ENCODE peak calls at places on chromosomes 12 and 14, in four cellular contexts. One of them, this sample, is unnamed.

GRCh38 chr14:95125951-95126350 is 31.4 kb downstream of the DICER1 start:
- DNase-seq in HFF-Myc: no peak
- DNase-seq in K562: no peak
- DNase-seq in AG09309: no peak
- DNase-seq in this sample: no peak

GRCh38 chr14:104942586-104942985 is 17.9 kb downstream of the PLD4 start:
- DNase-seq in HFF-Myc: no peak
- DNase-seq in K562: no peak
- DNase-seq in AG09309: no peak
- DNase-seq in this sample: no peak

GRCh38 chr14:66359500-66359899 is 126.7 kb upstream of the CCDC196 start:
- DNase-seq in HFF-Myc: peak
- DNase-seq in K562: peak
- DNase-seq in AG09309: no peak
- DNase-seq in this sample: peak

GRCh38 chr12:13195848-13196301 is 651 bp upstream of the EMP1 start:
- DNase-seq in HFF-Myc: no peak
- DNase-seq in K562: no peak
- DNase-seq in AG09309: no peak
- DNase-seq in this sample: no peak

GRCh38 chr12:130139971-130140547 is 22.2 kb upstream of the FZD10 start:
- DNase-seq in HFF-Myc: no peak
- DNase-seq in K562: no peak
- DNase-seq in AG09309: no peak
- DNase-seq in this sample: no peak

GRCh38 chr12:117047810-117048584 is 51.2 kb downstream of the TESC start:
- DNase-seq in HFF-Myc: no peak
- DNase-seq in K562: no peak
- DNase-seq in AG09309: no peak
- DNase-seq in this sample: no peak

GRCh38 chr14:53391156-53391555 is 238.0 kb upstream of the DDHD1 start:
- DNase-seq in HFF-Myc: peak
- DNase-seq in K562: no peak
- DNase-seq in AG09309: no peak
- DNase-seq in this sample: no peak

GRCh38 chr12:42468341-42468821 is 121.2 kb downstream of the PRICKLE1 start:
- DNase-seq in HFF-Myc: no peak
- DNase-seq in K562: no peak
- DNase-seq in AG09309: no peak
- DNase-seq in this sample: no peak

GRCh38 chr14:73462815-73463214 is 4.5 kb upstream of the NUMB start:
- DNase-seq in HFF-Myc: no peak
- DNase-seq in K562: peak
- DNase-seq in AG09309: no peak
- DNase-seq in this sample: no peak

GRCh38 chr14:50039734-50040400 is 76.5 kb downstream of the VCPKMT start:
- DNase-seq in HFF-Myc: no peak
- DNase-seq in K562: no peak
- DNase-seq in AG09309: peak
- DNase-seq in this sample: no peak

GRCh38 chr12:40622246-40622838 is 69.9 kb upstream of the CNTN1 start:
- DNase-seq in HFF-Myc: no peak
- DNase-seq in K562: peak
- DNase-seq in AG09309: no peak
- DNase-seq in this sample: peak

GRCh38 chr12:92075425-92075891 is 70.2 kb downstream of the BTG1 start:
- DNase-seq in HFF-Myc: no peak
- DNase-seq in K562: peak
- DNase-seq in AG09309: peak
- DNase-seq in this sample: peak

DNA sequence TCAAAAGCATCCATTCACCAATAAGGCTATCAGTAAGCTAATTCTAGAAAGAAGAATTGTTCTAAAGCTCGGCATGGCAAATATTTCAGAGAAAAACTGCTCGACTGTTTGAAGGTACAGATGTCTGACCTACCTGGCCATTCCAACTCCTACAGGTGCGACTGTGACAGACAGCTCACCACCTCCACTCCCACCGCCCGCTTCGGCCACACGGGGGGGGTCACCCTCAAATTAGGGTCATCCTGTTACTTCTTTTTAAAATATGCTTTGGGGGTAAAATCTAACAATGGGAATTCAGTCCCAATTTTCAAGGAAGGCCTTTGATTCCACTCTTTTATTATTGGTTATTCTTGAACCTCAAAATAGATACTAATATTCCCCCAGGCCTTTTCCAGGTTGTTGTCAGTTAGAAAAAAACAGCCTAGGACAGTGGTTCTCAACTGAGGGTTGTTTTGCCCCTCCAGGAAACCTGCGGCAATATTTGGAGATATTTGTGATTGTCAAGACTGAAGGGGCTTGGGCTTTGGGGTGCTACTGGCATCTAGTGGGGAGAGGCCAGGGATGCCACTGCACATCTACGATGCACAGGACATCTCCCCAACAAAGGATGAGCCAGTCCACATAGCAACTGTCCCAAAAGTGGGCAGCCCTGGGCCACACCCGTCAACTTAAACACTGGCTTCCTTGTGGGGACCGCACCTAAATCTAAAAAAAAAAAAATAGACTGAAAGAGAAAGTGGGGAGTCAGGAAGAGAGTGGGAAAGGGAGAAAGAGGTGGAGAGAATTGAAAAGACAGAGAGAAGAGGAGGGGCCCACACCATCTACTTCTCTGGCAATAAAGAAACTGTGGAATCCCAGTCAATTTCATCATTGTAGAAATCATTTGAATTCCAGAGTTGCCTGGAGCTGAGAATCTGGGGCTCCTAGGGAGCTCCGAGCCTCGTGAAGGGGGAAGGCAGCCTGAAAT is 81.0 kb downstream of the BCL11B start:
- DNase-seq in HFF-Myc: no peak
- DNase-seq in K562: no peak
- DNase-seq in AG09309: no peak
- DNase-seq in this sample: no peak
- H3K4me3 ChIP-seq in HFF-Myc: no peak
- H3K4me3 ChIP-seq in K562: no peak
- H3K4me3 ChIP-seq in AG09309: no peak
- H3K4me3 ChIP-seq in this sample: no peak

DNA sequence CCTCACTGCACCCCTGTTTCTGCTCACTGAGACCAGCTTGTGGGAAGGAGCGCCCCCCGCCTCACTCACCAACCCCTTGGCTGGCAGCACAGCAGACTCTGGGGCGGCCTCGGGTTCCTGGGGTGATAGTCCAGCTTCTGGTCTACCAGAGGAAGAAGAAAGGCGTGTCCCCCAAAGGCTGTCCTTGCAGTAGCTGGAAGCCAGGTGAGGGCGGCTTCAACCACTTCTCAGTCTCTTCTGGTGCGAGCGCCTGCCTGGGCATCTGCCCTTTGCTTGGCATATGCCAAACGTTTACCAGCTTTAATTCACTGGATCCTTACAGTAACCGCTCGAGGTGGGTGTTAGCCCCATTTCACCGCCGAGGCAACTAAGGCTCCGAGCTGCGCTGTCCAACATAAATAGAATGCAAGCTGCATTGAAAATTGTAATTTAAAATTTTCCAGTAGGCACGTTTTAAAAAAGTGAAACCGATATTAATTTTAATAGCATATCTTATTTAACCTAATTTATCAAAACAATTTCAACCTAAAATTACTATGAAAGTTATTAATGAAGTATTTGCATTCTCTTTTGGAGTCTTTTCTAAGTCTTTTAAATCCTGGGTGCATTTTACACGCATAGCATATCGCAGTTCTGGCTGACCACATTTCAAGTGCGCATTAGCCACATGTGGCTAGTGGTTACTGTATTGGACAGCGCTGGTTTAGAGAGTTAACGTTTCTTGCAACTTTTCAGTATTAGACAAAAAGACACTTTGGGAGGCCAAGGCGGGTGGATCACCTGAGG is 872 bp downstream of the FAM177A1 start:
- DNase-seq in HFF-Myc: no peak
- DNase-seq in K562: no peak
- DNase-seq in AG09309: no peak
- DNase-seq in this sample: no peak
- TF ChIP-seq CTCF in HFF-Myc: no peak
- TF ChIP-seq CTCF in K562: no peak
- TF ChIP-seq CTCF in AG09309: no peak
- TF ChIP-seq CTCF in this sample: no peak

GRCh38 chr12:113260636-113261300 is 39.5 kb downstream of the TPCN1 start:
- DNase-seq in HFF-Myc: no peak
- DNase-seq in K562: no peak
- DNase-seq in AG09309: no peak
- DNase-seq in this sample: no peak

GRCh38 chr12:113260127-113260526 is 38.9 kb downstream of the TPCN1 start:
- DNase-seq in HFF-Myc: no peak
- DNase-seq in K562: no peak
- DNase-seq in AG09309: no peak
- DNase-seq in this sample: no peak

GRCh38 chr12:113263431-113263963 is 42.2 kb downstream of the TPCN1 start:
- DNase-seq in HFF-Myc: no peak
- DNase-seq in K562: no peak
- DNase-seq in AG09309: no peak
- DNase-seq in this sample: no peak

GRCh38 chr12:113262710-113263109 is 41.4 kb downstream of the TPCN1 start:
- DNase-seq in HFF-Myc: no peak
- DNase-seq in K562: no peak
- DNase-seq in AG09309: peak
- DNase-seq in this sample: no peak

DNA sequence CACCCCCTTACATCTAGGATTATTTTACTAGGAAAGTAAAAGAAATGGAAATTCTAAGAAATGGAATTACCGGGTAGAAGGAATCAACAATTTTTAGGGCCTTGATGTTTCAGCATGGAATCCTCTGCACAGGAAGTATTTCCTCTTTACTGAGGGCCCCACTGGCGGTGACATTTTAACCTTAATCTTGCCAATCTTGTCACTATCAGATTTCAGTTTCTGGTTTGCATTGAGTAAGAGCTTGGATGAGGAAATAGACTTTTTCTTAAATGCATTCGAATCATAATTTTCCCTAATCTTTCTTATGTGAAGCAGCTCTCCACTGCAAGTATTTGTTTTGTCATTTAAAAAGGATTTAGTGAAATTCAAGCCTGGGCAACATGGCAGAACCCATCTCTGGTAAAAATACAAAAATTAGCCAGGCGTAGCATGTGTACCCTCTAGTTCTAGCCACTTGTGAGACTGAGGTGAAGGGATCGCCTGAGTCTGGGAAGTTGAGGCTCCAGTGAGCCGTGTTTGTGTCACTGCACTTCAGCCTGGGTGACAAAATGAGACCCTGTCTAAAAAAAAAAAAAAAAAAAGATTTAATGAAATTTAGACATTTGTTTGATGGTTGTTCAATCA is 40.7 kb downstream of the TPCN1 start:
- DNase-seq in HFF-Myc: no peak
- DNase-seq in K562: no peak
- DNase-seq in AG09309: no peak
- DNase-seq in this sample: no peak
- H3K4me3 ChIP-seq in HFF-Myc: no peak
- H3K4me3 ChIP-seq in K562: no peak
- H3K4me3 ChIP-seq in AG09309: no peak
- H3K4me3 ChIP-seq in this sample: no peak

GRCh38 chr12:53452159-53453077 is 516 bp downstream of the PCBP2 start:
- DNase-seq in HFF-Myc: no peak
- DNase-seq in K562: peak
- DNase-seq in AG09309: peak
- DNase-seq in this sample: peak
- TF ChIP-seq CTCF in HFF-Myc: peak
- TF ChIP-seq CTCF in K562: peak
- TF ChIP-seq CTCF in AG09309: peak
- TF ChIP-seq CTCF in this sample: peak

DNA sequence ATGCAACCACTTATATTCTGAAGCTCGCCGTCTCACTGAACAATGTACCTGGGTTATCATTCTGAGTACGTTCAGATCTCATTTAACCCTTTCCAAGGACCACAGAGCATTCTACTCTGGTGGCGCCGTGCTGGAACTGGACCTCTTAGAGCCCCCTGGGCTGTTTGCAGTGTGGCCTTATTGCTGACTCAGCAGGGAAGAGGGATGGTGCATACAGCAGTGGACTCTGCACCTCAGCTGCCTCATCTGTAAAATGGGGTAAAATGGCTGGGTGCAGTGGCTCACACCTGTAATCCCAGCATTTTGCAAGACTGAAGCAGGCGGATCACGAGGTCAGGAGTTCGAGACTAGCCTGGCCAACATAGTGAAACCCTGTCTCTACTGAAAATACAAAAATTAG is 2.9 kb downstream of the ALDH2 start:
- DNase-seq in HFF-Myc: no peak
- DNase-seq in K562: no peak
- DNase-seq in AG09309: no peak
- DNase-seq in this sample: no peak
- H3K4me3 ChIP-seq in HFF-Myc: no peak
- H3K4me3 ChIP-seq in K562: no peak
- H3K4me3 ChIP-seq in AG09309: no peak
- H3K4me3 ChIP-seq in this sample: no peak

DNA sequence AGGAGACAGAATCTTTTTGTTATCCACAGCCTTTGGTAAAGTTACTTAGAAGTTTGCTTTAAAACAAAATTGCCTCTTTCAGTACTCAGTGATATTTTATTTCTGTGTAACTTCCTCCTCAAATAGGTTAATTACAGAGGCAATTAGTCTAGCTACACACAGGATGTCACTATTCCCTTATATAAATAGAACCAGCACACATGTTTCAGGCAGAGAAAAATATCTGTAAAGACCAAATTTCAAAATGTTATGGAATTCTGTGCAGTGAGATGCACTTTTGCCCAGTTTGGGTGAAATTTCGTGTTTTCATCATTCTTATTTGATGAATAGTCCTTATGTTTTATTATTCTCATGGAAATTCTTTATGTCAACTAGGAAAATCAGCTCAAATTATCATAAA is 410.6 kb upstream of the SOX5 start:
- DNase-seq in HFF-Myc: no peak
- DNase-seq in K562: no peak
- DNase-seq in AG09309: no peak
- DNase-seq in this sample: no peak
- TF ChIP-seq CTCF in HFF-Myc: no peak
- TF ChIP-seq CTCF in K562: no peak
- TF ChIP-seq CTCF in AG09309: no peak
- TF ChIP-seq CTCF in this sample: no peak

DNA sequence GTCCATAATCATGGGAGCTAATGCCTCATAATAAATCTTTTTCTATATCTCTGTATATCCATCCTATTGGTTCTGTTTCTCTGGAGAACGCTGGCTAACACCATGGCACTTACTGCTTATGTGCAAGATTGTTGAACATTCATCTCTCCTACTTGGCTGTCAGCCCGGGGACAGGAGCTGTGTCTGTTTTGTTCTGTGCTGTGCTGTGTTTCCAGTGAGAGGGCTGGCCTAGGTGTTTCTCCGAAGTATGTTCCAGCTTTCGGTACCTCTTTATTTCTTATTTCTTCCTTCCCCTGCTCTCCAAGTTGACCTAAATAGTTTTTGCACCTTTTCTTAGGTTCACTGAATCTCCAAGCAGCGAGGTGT is 18.8 kb upstream of the NR4A1 start:
- DNase-seq in HFF-Myc: no peak
- DNase-seq in K562: no peak
- DNase-seq in AG09309: no peak
- DNase-seq in this sample: no peak
- H3K4me3 ChIP-seq in HFF-Myc: peak
- H3K4me3 ChIP-seq in K562: peak
- H3K4me3 ChIP-seq in AG09309: peak
- H3K4me3 ChIP-seq in this sample: peak

This sample was measured in neural progenitor cell.